ENCODE peak calls at places on chromosomes 12 and 14, in five cellular contexts. One of them, this sample, is unnamed.

GRCh38 chr12:89497005-89497404 is 27.6 kb downstream of the GALNT4 start:
- DNase-seq in HepG2: no peak
- DNase-seq in uterus: no peak
- DNase-seq in breast epithelium: no peak
- DNase-seq in tibial nerve: no peak
- DNase-seq in this sample: no peak

GRCh38 chr12:129357233-129357632 is 504.0 kb downstream of the GLT1D1 start:
- DNase-seq in HepG2: no peak
- DNase-seq in uterus: no peak
- DNase-seq in breast epithelium: no peak
- DNase-seq in tibial nerve: no peak
- DNase-seq in this sample: no peak

GRCh38 chr12:27014859-27015729 is 910 bp upstream of the TM7SF3 start:
- DNase-seq in HepG2: no peak
- DNase-seq in uterus: no peak
- DNase-seq in breast epithelium: no peak
- DNase-seq in tibial nerve: no peak
- DNase-seq in this sample: no peak

GRCh38 chr12:65539062-65539461 is 260.6 kb downstream of the MSRB3 start:
- DNase-seq in HepG2: no peak
- DNase-seq in uterus: no peak
- DNase-seq in breast epithelium: no peak
- DNase-seq in tibial nerve: no peak
- DNase-seq in this sample: no peak

GRCh38 chr12:128791395-128792322 is 32.1 kb downstream of the SLC15A4 start:
- DNase-seq in HepG2: no peak
- DNase-seq in uterus: no peak
- DNase-seq in breast epithelium: no peak
- DNase-seq in tibial nerve: no peak
- DNase-seq in this sample: no peak

GRCh38 chr14:28629328-28630004 is 137.1 kb upstream of the FOXG1 start:
- DNase-seq in HepG2: no peak
- DNase-seq in uterus: no peak
- DNase-seq in breast epithelium: no peak
- DNase-seq in tibial nerve: no peak
- DNase-seq in this sample: no peak

GRCh38 chr12:5577239-5577638 is 145.3 kb downstream of the NTF3 start:
- DNase-seq in HepG2: no peak
- DNase-seq in uterus: no peak
- DNase-seq in breast epithelium: no peak
- DNase-seq in tibial nerve: no peak
- DNase-seq in this sample: no peak

GRCh38 chr12:62249419-62249818 is 10.8 kb upstream of the USP15 start:
- DNase-seq in HepG2: no peak
- DNase-seq in uterus: no peak
- DNase-seq in breast epithelium: no peak
- DNase-seq in tibial nerve: no peak
- DNase-seq in this sample: no peak

GRCh38 chr12:19518209-19518608 is 78.9 kb downstream of the AEBP2 start:
- DNase-seq in HepG2: no peak
- DNase-seq in uterus: no peak
- DNase-seq in breast epithelium: no peak
- DNase-seq in tibial nerve: no peak
- DNase-seq in this sample: no peak

GRCh38 chr14:25237845-25238244 is 187.9 kb upstream of the STXBP6 start:
- DNase-seq in HepG2: peak
- DNase-seq in uterus: no peak
- DNase-seq in breast epithelium: no peak
- DNase-seq in tibial nerve: no peak
- DNase-seq in this sample: no peak

GRCh38 chr12:130156652-130157275 is 5.5 kb upstream of the FZD10 start:
- DNase-seq in HepG2: no peak
- DNase-seq in uterus: no peak
- DNase-seq in breast epithelium: no peak
- DNase-seq in tibial nerve: no peak
- DNase-seq in this sample: no peak

GRCh38 chr12:26810330-26810729 is 22.7 kb downstream of the ITPR2 start:
- DNase-seq in HepG2: no peak
- DNase-seq in uterus: peak
- DNase-seq in breast epithelium: peak
- DNase-seq in tibial nerve: peak
- DNase-seq in this sample: no peak

GRCh38 chr14:64109821-64110554 is 184.2 kb downstream of the ESR2 start:
- DNase-seq in HepG2: no peak
- DNase-seq in uterus: no peak
- DNase-seq in breast epithelium: no peak
- DNase-seq in tibial nerve: no peak
- DNase-seq in this sample: no peak

GRCh38 chr12:124756151-124756550 is 107.5 kb downstream of the SCARB1 start:
- DNase-seq in HepG2: no peak
- DNase-seq in uterus: no peak
- DNase-seq in breast epithelium: no peak
- DNase-seq in tibial nerve: no peak
- DNase-seq in this sample: no peak

GRCh38 chr12:124755801-124756148 is 107.9 kb downstream of the SCARB1 start:
- DNase-seq in HepG2: no peak
- DNase-seq in uterus: no peak
- DNase-seq in breast epithelium: no peak
- DNase-seq in tibial nerve: no peak
- DNase-seq in this sample: no peak

GRCh38 chr12:124753993-124754392 is 109.7 kb downstream of the SCARB1 start:
- DNase-seq in HepG2: no peak
- DNase-seq in uterus: no peak
- DNase-seq in breast epithelium: no peak
- DNase-seq in tibial nerve: no peak
- DNase-seq in this sample: no peak

GRCh38 chr12:124754491-124754890 is 109.2 kb downstream of the SCARB1 start:
- DNase-seq in HepG2: no peak
- DNase-seq in uterus: no peak
- DNase-seq in breast epithelium: no peak
- DNase-seq in tibial nerve: no peak
- DNase-seq in this sample: no peak

GRCh38 chr12:124754949-124755800 is 108.5 kb downstream of the SCARB1 start:
- DNase-seq in HepG2: no peak
- DNase-seq in uterus: peak
- DNase-seq in breast epithelium: peak
- DNase-seq in tibial nerve: peak
- DNase-seq in this sample: no peak
- TF ChIP-seq POLR2A in HepG2: no peak
- TF ChIP-seq POLR2A in uterus: peak
- TF ChIP-seq POLR2A in breast epithelium: no peak
- TF ChIP-seq POLR2A in tibial nerve: no peak
- TF ChIP-seq POLR2A in this sample: no peak

GRCh38 chr12:105943525-105943924 is 195.2 kb downstream of the NUAK1 start:
- DNase-seq in HepG2: no peak
- DNase-seq in uterus: no peak
- DNase-seq in breast epithelium: no peak
- DNase-seq in tibial nerve: no peak
- DNase-seq in this sample: no peak
- TF ChIP-seq POLR2A in HepG2: no peak
- TF ChIP-seq POLR2A in uterus: no peak
- TF ChIP-seq POLR2A in breast epithelium: no peak
- TF ChIP-seq POLR2A in tibial nerve: no peak
- TF ChIP-seq POLR2A in this sample: no peak

GRCh38 chr12:120211243-120211903 is 10.5 kb upstream of the RPLP0 start:
- DNase-seq in HepG2: no peak
- DNase-seq in uterus: no peak
- DNase-seq in breast epithelium: no peak
- DNase-seq in tibial nerve: no peak
- DNase-seq in this sample: no peak
- TF ChIP-seq POLR2A in HepG2: no peak
- TF ChIP-seq POLR2A in uterus: no peak
- TF ChIP-seq POLR2A in breast epithelium: no peak
- TF ChIP-seq POLR2A in tibial nerve: no peak
- TF ChIP-seq POLR2A in this sample: no peak

GRCh38 chr14:68679746-68680467 is 113.0 kb downstream of the ZFP36L1 start:
- DNase-seq in HepG2: peak
- DNase-seq in uterus: no peak
- DNase-seq in breast epithelium: no peak
- DNase-seq in tibial nerve: no peak
- DNase-seq in this sample: no peak
- TF ChIP-seq POLR2A in HepG2: no peak
- TF ChIP-seq POLR2A in uterus: no peak
- TF ChIP-seq POLR2A in breast epithelium: no peak
- TF ChIP-seq POLR2A in tibial nerve: no peak
- TF ChIP-seq POLR2A in this sample: no peak

GRCh38 chr14:68926236-68926635 is 52.9 kb downstream of the ACTN1 start:
- DNase-seq in HepG2: no peak
- DNase-seq in uterus: no peak
- DNase-seq in breast epithelium: no peak
- DNase-seq in tibial nerve: no peak
- DNase-seq in this sample: no peak

GRCh38 chr14:68925373-68925772 is 53.7 kb downstream of the ACTN1 start:
- DNase-seq in HepG2: no peak
- DNase-seq in uterus: no peak
- DNase-seq in breast epithelium: no peak
- DNase-seq in tibial nerve: no peak
- DNase-seq in this sample: no peak

GRCh38 chr14:68922201-68922613 is 56.9 kb downstream of the ACTN1 start:
- DNase-seq in HepG2: no peak
- DNase-seq in uterus: no peak
- DNase-seq in breast epithelium: no peak
- DNase-seq in tibial nerve: no peak
- DNase-seq in this sample: no peak

GRCh38 chr14:68922886-68923285 is 56.2 kb downstream of the ACTN1 start:
- DNase-seq in HepG2: no peak
- DNase-seq in uterus: no peak
- DNase-seq in breast epithelium: no peak
- DNase-seq in tibial nerve: no peak
- DNase-seq in this sample: no peak

DNA sequence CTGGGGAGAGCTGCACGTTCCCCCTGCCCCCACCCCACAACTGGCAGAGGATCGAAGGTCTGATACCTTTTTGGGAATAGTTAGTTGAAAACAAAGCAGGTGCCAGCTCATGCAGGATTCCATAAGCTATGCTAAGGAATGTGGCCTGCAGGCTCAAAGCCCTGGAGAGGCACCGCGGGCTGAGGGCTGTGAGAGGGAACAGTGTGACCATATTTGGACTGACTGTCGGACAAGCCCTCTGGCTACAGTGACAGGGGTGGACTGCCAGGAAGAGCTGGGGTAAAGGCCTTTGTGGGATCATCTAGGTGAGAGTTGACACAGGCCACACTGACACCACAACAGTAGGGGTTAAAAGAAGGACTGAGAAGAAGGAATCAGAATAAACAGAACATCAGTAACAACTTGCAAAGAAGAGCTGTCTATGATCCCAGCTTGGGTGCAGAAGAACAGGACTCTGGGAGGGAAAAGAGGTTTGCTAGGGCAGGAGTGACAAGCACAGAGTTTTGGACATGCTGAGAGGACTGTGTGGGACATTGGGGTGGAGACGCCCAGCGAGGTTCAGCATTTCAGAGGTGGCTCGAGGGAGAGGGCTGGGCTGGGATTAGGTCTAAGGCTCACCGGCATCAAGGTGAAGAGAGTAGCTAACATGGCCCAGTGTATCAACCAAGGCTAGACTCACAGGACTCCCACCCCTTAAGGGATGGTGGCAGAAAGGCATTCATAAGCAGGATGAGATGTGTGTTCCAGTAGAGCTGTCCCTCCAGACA is 54.5 kb downstream of the ACTN1 start:
- DNase-seq in HepG2: peak
- DNase-seq in uterus: no peak
- DNase-seq in breast epithelium: no peak
- DNase-seq in tibial nerve: no peak
- DNase-seq in this sample: no peak
- TF ChIP-seq POLR2A in HepG2: no peak
- TF ChIP-seq POLR2A in uterus: no peak
- TF ChIP-seq POLR2A in breast epithelium: no peak
- TF ChIP-seq POLR2A in tibial nerve: no peak
- TF ChIP-seq POLR2A in this sample: no peak